ENCODE peak calls at places on chromosomes 4 and X, in six cellular contexts. M, N, W, U, R and V are unnamed samples.

GRCh38 chr4:80135702-80136058 is 61.6 kb upstream of the PRDM8 start:
- DNase-seq in N (no peak), U (no peak), R (no peak), W (no peak), M (no peak), V (no peak)

GRCh38 chrX:65406532-65406931 is 128.1 kb downstream of the LAS1L start:
- DNase-seq in N (no peak), W (no peak), R (no peak), M (no peak), U (no peak), V (no peak)

GRCh38 chrX:37975421-37975820 is 30.9 kb upstream of the SYTL5 start:
- DNase-seq in U (no peak), N (no peak), W (no peak), R (no peak), M (no peak), V (no peak)

GRCh38 chrX:3176439-3176820 is 135.2 kb downstream of the ARSF start:
- DNase-seq in W (no peak), N (no peak), R (no peak), U (no peak), M (no peak), V (no peak)

GRCh38 chr4:99808260-99808857 is 8.3 kb upstream of the DAPP1 start:
- DNase-seq in M (no peak), W (peak; percentile 46), N (peak; percentile 30), U (peak; percentile 23), R (no peak), V (no peak)

GRCh38 chr4:123896446-123897071 is 500.0 kb downstream of the SPRY1 start:
- DNase-seq in R (no peak), M (no peak), U (no peak), W (no peak), N (peak; percentile 26), V (no peak)

GRCh38 chr4:182143086-182143821 is 99.9 kb upstream of the TENM3 start:
- DNase-seq in U (no peak), R (no peak), M (no peak), W (no peak), N (no peak), V (peak; percentile 15)

GRCh38 chrX:13064599-13065143 is 20.3 kb upstream of the FAM9C start:
- DNase-seq in N (no peak), W (no peak), R (no peak), U (peak; percentile 7), M (peak; percentile 73), V (no peak)

GRCh38 chrX:129540725-129541184 is 696 bp downstream of the OCRL start:
- DNase-seq in W (no peak), M (peak; percentile 69), N (peak; percentile 24), U (peak; percentile 8), R (no peak), V (peak; percentile 18)

GRCh38 chr4:2007804-2008670 is 737 bp downstream of the NELFA start:
- DNase-seq in R (no peak), U (no peak), N (no peak), W (no peak), M (no peak), V (no peak)

GRCh38 chrX:41332408-41332987 is 1.5 kb upstream of the DDX3X start:
- DNase-seq in M (peak; percentile 83), W (peak; percentile 44), U (peak; percentile 7), R (peak; percentile 63), N (peak; percentile 60), V (no peak)

GRCh38 chrX:11381464-11381863 is 88.3 kb downstream of the AMELX start:
- DNase-seq in U (peak; percentile 50), M (peak; percentile 71), W (peak; percentile 31), R (no peak), N (peak; percentile 46), V (no peak)

GRCh38 chrX:74349387-74349786 is 45.4 kb downstream of the ZCCHC13 start:
- DNase-seq in R (no peak), U (no peak), W (no peak), N (no peak), M (no peak), V (no peak)

GRCh38 chr4:26826721-26827120 is 33.9 kb upstream of the STIM2 start:
- DNase-seq in N (peak; percentile 66), R (no peak), U (no peak), W (peak; percentile 32), M (no peak), V (peak; percentile 40)

DNA sequence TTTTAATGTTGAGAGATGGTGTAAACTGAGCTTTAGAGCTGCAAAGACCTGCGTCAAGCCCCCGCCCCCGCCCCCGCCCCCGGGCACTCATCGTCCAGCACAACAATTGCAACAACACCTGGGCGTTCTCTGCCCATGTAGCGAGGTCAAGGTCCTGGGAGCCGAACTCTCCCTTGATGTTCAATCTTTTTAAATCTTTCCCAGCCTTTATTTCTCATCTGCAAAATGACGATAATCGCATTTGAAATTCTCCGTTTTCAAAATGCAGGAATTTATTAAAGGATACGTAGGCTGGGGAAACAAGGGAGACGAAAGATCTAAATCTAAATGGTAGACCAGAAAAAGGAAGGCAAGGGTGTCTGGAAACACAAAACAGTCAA is 648 bp upstream of the MSMO1 start:
- DNase-seq in N (peak; percentile 43), R (no peak), M (no peak), W (peak; percentile 27), U (no peak), V (peak; percentile 42)
- H3K4me1 ChIP-seq in N (peaks cover 10% of the 10 kb centered on the region), R (peaks cover 4% of the 10 kb centered on the region), M (peaks cover 11% of the 10 kb centered on the region), W (peaks cover 3% of the 10 kb centered on the region), U (no peaks in the 10 kb centered on the region), V (no peaks in the 10 kb centered on the region)

DNA sequence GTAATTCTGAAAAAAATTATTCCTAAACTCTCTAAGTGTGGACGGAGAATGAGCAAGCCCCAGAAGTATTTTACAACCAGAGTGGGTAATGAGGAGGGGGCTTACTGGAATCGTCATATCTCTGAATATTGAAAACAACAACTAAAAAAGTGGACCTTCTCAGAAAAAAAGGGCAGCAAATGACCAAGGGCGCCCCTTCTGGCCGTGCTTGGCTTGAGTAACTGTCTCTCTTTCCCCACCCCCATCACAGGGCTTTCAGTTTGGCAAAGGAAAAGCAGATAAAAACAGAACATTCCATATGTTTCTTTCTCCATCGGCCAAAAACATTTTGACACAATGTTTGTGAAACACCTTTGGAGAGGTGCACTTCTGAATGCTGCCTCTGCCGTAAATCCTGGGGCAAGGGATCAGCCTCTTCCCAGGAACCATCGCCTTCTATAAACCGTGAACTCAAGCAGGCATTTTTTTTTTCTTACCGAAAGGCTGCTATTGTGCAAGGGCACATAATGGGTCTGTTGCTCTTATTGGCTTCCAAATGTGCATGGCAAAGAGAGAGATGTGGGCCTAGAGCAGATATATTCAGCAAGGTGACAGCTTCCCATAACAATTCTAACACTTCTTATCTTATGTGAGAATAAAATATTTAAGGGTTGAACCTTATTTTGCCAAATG is 115.4 kb downstream of the PARM1 start:
- DNase-seq in U (no peak), M (no peak), W (no peak), N (no peak), R (no peak), V (no peak)
- TF ChIP-seq CTCF in U (no peak), M (no peak), W (no peak), N (no peak), R (no peak), V (no peak)

DNA sequence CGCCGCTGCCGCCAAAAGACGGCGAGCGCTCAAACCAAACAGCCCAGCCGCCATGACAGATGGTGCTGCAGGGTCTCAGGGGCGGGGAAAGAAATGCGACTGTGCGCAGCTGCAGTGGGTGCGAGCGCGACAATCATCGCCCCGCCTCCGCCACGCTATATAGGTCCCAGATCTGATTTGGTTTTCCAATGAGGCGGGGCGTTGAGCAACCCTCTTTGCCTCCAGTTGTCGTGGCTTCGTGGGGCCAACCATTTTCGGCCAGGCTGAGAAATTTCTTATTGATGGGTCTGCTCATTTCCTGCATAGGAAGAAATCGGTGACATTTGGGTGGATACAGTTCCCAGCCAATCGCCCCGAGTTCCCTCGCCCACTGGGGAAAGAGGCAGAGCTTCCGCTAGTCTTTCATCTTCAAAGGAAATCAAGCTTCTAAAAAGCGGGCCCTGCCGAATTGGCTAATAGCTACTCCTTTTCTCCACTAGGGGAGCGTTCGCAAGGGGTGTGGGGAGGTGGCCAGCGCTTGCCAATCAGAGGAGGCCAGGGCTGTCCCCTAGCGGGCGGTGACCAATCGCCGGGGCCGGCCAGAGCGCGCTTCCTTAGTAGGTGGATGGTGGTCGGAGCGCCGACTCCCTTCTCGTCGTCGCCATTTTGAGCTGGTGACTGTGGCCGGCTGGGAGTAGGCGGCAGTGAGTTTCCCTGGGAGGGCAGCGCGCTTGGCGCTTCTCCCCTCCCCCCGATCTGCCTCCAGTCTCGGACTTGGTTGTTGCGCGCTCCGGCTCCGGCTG is at the start of the genes NDUFB11 and RBM10:
- DNase-seq in U (peak; percentile 91), R (peak; percentile 93), N (peak; percentile 93), W (peak; percentile 96), M (peak; percentile 98), V (peak; percentile 90)
- TF ChIP-seq POLR2A in U (peak; percentile 75), R (peak; percentile 58), N (peak; percentile 69), W (peak; percentile 44), M (peak; percentile 67), V (peak; percentile 78)

GRCh38 chr4:102815981-102816380 is 11.4 kb downstream of the UBE2D3 start:
- DNase-seq in R (no peak), N (no peak), W (no peak), U (no peak), M (no peak), V (no peak)
- H3K4me1 ChIP-seq in R (peaks cover 23% of the 10 kb centered on the region), N (peaks cover 12% of the 10 kb centered on the region), W (peaks cover 49% of the 10 kb centered on the region), U (peaks cover 9% of the 10 kb centered on the region), M (peaks cover 88% of the 10 kb centered on the region), V (peaks cover 6% of the 10 kb centered on the region)

DNA sequence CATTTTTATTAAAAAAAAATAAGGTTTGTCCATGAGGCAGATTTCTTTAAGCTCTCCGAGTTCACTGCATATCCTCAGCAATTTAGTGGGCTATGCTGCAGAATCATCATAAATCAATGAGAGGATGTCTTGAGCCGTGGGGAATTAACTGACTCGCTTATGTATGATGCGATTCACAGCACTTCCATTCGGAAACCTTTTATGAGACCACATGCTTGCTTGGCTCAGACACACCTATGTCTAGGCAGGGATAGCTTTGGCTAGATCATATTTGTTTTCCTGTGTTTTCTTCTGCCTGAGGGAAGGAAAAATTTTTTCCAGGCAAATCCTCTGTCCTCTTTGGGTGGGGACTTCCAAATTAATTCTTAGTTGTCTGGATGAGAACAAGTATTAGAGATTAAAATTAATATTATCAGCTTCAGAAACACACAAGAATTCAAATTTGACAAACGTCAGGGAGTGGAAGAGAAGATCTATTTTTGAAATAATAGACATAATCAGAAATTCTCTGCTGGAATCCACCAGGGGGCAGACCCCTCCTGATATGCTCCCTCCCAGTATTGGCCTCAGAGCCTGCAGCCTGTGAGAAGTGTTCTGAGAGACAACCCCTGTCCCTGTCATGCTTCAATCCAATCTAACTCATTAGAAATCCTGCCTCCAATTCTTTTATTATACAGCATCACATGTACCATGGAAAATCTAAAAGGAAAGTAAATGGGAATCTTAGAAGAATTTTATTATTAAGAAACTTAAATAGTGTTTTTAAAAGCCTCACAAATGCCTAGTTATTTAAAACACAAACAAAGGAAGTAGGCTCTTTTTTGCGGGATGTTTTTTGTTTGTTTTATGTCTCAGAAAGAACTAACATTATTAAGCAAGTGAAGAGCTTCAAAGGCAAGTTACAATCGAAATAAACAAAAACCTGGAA is 345.1 kb upstream of the TACR3 start:
- DNase-seq in W (peak; percentile 45), U (peak; percentile 5), M (no peak), R (no peak), N (peak; percentile 26), V (no peak)
- TF ChIP-seq CTCF in W (peak; percentile 48), U (peak; percentile 38), M (peak; percentile 43), R (peak; percentile 40), N (no peak), V (peak; percentile 14)